ENCODE peak calls at places on chromosomes 4 and X, in six cellular contexts. P is right atrium auricular region, A is SK-N-SH, V is pancreas, T is heart right ventricle, M is RWPE2. N is an unnamed sample.
A peak's percentile ranks its signal among the peaks of the same experiment; 100 is the strongest.

GRCh38 chr4:165381821-165382373 is 3.1 kb downstream of the CPE start:
- DNase-seq in P (no peak), A (no peak), V (no peak), T (no peak), M (no peak), N (no peak)

GRCh38 chr4:1600211-1600780 is 83.8 kb downstream of the FAM53A start:
- DNase-seq in P (no peak), A (no peak), V (peak; percentile 47), T (no peak), M (no peak), N (no peak)

GRCh38 chr4:169051331-169051730 is 41.3 kb upstream of the CBR4 start:
- DNase-seq in P (no peak), A (no peak), V (no peak), T (no peak), M (no peak), N (no peak)

GRCh38 chr4:169174247-169174646 is 96.5 kb downstream of the SH3RF1 start:
- DNase-seq in P (no peak), A (no peak), V (no peak), T (no peak), M (no peak), N (no peak)

GRCh38 chrX:104833401-104833800 is 267.4 kb downstream of the IL1RAPL2 start:
- DNase-seq in P (no peak), A (no peak), V (no peak), T (no peak), M (no peak), N (no peak)

GRCh38 chrX:23937100-23937499 is 29.3 kb downstream of the CXorf58 start:
- DNase-seq in P (no peak), A (no peak), V (no peak), T (no peak), M (no peak), N (no peak)

GRCh38 chr4:68658672-68659071 is 11.8 kb downstream of the UGT2B15 start:
- DNase-seq in P (no peak), A (no peak), V (no peak), T (no peak), M (no peak), N (no peak)

GRCh38 chrX:24647257-24648058 is at the start of gene PCYT1B:
- DNase-seq in P (peak; percentile 80), A (peak; percentile 74), V (peak; percentile 69), T (peak; percentile 54), M (peak; percentile 34), N (no peak)

GRCh38 chr4:111813565-111814140 is 331.6 kb upstream of the FAM241A start:
- DNase-seq in P (no peak), A (no peak), V (no peak), T (no peak), M (no peak), N (no peak)

GRCh38 chr4:177313263-177313662 is 3.6 kb downstream of the NEIL3 start:
- DNase-seq in P (no peak), A (no peak), V (no peak), T (no peak), M (no peak), N (no peak)

GRCh38 chr4:83121246-83121645 is 6.7 kb upstream of the PLAC8 start:
- DNase-seq in P (no peak), A (no peak), V (no peak), T (no peak), M (no peak), N (no peak)

GRCh38 chr4:82201805-82202636 is 171.8 kb downstream of the HNRNPD start:
- DNase-seq in P (no peak), A (peak; percentile 17), V (no peak), T (peak; percentile 22), M (no peak), N (no peak)

GRCh38 chrX:150372280-150372679 is 9.2 kb downstream of the MAMLD1 start:
- DNase-seq in P (no peak), A (no peak), V (no peak), T (no peak), M (no peak), N (no peak)

GRCh38 chrX:55056820-55057690 is 17.8 kb upstream of the PAGE2B start:
- DNase-seq in P (no peak), A (no peak), V (no peak), T (no peak), M (no peak), N (no peak)

GRCh38 chr4:20283039-20283438 is 31.3 kb downstream of the SLIT2 start:
- DNase-seq in P (no peak), A (no peak), V (no peak), T (no peak), M (no peak), N (no peak)

GRCh38 chr4:109998867-109999303 is 86.2 kb downstream of the EGF start:
- DNase-seq in P (no peak), A (peak; percentile 55), V (no peak), T (peak; percentile 20), M (no peak), N (no peak)

GRCh38 chrX:36927712-36928111 is 80.5 kb upstream of the FAM47C start:
- DNase-seq in P (no peak), A (no peak), V (no peak), T (no peak), M (no peak), N (no peak)

GRCh38 chrX:119885554-119886428 is 9.9 kb upstream of the AKAP14 start:
- DNase-seq in P (no peak), A (no peak), V (no peak), T (peak; percentile 4), M (no peak), N (peak; percentile 14)

GRCh38 chr4:40232610-40233009 is 35.8 kb downstream of the RHOH start:
- DNase-seq in P (no peak), A (no peak), V (no peak), T (no peak), M (no peak), N (no peak)

GRCh38 chrX:37701588-37701987 is 16.0 kb downstream of the XK start:
- DNase-seq in P (no peak), A (no peak), V (no peak), T (no peak), M (no peak), N (no peak)

GRCh38 chrX:110322603-110323002 is 4.7 kb upstream of the AMMECR1 start:
- DNase-seq in P (no peak), A (no peak), V (no peak), T (no peak), M (no peak), N (no peak)

DNA sequence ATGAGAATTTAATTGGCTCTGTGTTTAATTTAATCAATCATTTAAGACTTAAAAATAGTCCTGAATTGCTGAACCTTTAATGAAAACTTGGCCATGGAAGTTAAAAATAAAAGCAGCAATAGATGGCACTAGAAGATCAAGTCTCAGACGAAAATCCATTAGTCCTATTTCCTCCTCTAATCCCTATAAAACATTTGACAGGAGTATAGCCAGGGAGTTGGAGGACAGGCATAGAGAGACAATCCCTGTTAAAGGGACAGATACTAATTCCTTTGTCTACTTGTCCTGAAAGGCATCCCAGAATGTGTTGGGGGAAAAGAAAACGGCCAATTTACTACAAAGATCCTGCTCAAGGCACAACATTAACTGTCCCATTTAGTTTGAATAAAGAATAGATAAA is 276.3 kb upstream of the TACR3 start:
- DNase-seq in P (no peak), A (no peak), V (no peak), T (no peak), M (no peak), N (no peak)
- TF ChIP-seq CTCF in P (no peak), A (peak; percentile 42), V (no peak), T (no peak), M (peak; percentile 76), N (peak; percentile 59)

GRCh38 chr4:151532001-151532708 is 123.2 kb downstream of the FHIP1A start:
- DNase-seq in P (no peak), A (no peak), V (no peak), T (no peak), M (no peak), N (no peak)

GRCh38 chr4:151530230-151530629 is 121.3 kb downstream of the FHIP1A start:
- DNase-seq in P (no peak), A (no peak), V (no peak), T (no peak), M (no peak), N (no peak)

GRCh38 chr4:151527699-151528098 is 118.7 kb downstream of the FHIP1A start:
- DNase-seq in P (no peak), A (no peak), V (no peak), T (no peak), M (no peak), N (no peak)

GRCh38 chr4:151529187-151529586 is 120.2 kb downstream of the FHIP1A start:
- DNase-seq in P (no peak), A (no peak), V (no peak), T (no peak), M (no peak), N (no peak)

DNA sequence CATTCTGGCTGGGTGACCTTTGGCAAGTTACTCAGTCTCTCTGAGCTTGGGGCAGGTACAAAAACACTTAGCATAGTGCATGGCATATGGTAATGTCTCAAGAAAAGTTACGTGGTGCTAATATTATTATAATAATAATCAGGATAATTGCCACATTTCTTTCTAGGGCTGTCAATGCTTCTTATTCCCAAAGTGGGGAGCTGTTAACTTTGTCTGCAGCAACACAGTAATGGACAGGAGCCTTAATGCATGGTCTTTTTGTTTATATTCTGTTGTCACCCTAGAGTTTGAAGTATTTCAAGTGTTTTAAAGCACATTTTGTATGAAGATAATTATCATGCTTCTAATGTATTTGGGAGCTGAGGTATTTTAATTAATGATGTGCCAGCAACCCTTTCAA is 121.8 kb downstream of the FHIP1A start:
- DNase-seq in P (no peak), A (no peak), V (no peak), T (no peak), M (no peak), N (no peak)
- TF ChIP-seq CTCF in P (no peak), A (no peak), V (no peak), T (peak; percentile 32), M (peak; percentile 8), N (peak; percentile 47)

DNA sequence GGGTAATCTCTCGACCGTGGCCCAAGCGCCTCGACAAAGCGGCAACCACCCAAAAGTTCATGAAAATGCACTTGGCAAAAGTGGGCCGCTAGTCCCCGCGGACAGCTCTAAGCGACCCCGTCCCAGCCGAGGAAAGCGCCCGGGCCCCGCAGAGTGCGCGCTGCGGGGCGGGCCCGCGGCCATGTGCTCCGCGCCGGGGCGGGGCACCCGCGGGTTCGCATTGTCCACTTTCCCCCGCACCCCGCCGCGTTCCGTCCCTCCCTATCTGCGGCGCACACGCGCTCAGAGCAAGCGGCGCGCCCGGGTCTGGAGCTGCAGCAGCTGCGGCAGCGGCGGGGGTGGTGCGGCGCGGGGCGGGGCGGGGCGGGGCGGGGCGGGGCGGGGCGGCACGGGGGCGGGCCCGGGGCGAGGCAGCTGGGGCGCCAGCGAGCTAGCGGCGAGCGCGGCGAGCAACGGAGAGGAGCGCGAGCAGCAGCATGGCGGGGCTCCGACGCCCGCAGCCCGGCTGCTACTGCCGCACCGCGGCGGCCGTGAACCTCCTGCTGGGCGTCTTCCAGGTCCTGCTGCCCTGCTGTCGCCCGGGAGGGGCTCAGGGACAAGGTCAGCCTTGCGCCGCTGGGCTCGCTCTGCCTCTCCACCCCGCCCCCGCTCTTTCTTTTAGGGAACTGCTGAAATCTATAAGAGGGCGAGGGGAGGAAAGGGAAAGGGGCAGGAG is at the start of gene TMEM131L:
- DNase-seq in P (no peak), A (peak; percentile 95), V (peak; percentile 87), T (peak; percentile 60), M (no peak), N (no peak)
- TF ChIP-seq CTCF in P (no peak), A (peak; percentile 8), V (no peak), T (no peak), M (peak; percentile 8), N (peak; percentile 40)

DNA sequence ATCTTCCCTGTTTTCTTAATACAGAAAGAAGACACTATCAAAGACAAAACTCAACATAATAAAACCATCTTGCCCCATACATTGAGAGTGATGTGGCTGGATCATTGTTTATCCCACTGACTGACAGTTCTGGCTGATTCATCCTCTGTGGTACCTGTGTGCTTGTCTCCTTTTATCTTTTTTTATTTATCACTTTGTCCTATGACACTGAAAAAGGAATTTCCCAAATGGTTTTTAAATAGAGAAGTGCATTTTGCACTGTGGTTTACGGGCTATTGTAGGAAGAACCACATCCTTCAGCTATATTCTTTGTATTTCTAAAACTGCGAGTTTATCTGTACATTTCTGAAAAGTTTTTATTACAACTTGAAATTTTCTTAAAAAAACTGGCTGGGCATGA is 15.0 kb downstream of the TTC29 start:
- DNase-seq in P (no peak), A (no peak), V (no peak), T (no peak), M (no peak), N (no peak)
- TF ChIP-seq CTCF in P (no peak), A (no peak), V (no peak), T (no peak), M (no peak), N (no peak)

N was measured in chondrocyte.